ENCODE peak calls at places on chromosome X, in nine cellular contexts. V is foreskin fibroblast, I is A549, Q is heart left ventricle, T is right atrium auricular region, S is OCI-LY7, O is fibroblast of mammary gland, Z is astrocyte of the spinal cord, M is GM23338. X is an unnamed sample.

GRCh38 chrX:106791495-106791894 is 11.0 kb upstream of the TBC1D8B start:
- DNase-seq in M (no peak), S (peak), Q (no peak), I (no peak), V (peak), T (no peak), Z (no peak), O (peak), X (no peak)

GRCh38 chrX:13452283-13452682 is 117.1 kb upstream of the EGFL6 start:
- DNase-seq in S (no peak), V (peak), Q (no peak), T (no peak), O (peak), Z (no peak), M (no peak), I (no peak), X (no peak)

GRCh38 chrX:114037515-114037914 is 546.4 kb upstream of the HTR2C start:
- DNase-seq in V (no peak), I (no peak), Z (no peak), Q (no peak), T (no peak), O (no peak), M (no peak), S (no peak), X (no peak)

GRCh38 chrX:136475236-136475635 is 12.5 kb upstream of the BRS3 start:
- DNase-seq in O (no peak), I (no peak), T (no peak), Z (no peak), M (no peak), V (no peak), S (no peak), Q (no peak), X (no peak)

GRCh38 chrX:140572724-140573123 is 67.9 kb upstream of the SOX3 start:
- DNase-seq in O (peak), S (peak), I (peak), T (no peak), M (peak), Z (peak), V (no peak), Q (no peak), X (no peak)

GRCh38 chrX:127726227-127726626 is 326.0 kb downstream of the ACTRT1 start:
- DNase-seq in Z (no peak), I (no peak), S (no peak), V (no peak), M (no peak), Q (no peak), T (no peak), O (no peak), X (no peak)

GRCh38 chrX:46628406-46629371 is 55.1 kb downstream of the CHST7 start:
- DNase-seq in O (peak), S (peak), V (peak), I (no peak), M (no peak), T (peak), Q (peak), Z (peak), X (no peak)

GRCh38 chrX:11451133-11451532 is 157.9 kb downstream of the AMELX start:
- DNase-seq in V (no peak), Q (no peak), I (no peak), O (no peak), M (no peak), T (no peak), Z (no peak), S (no peak), X (no peak)

GRCh38 chrX:57951666-57952319 is 41.5 kb upstream of the ZXDA start:
- DNase-seq in M (no peak), Z (no peak), V (no peak), Q (no peak), S (peak), O (no peak), I (no peak), T (no peak), X (no peak)

GRCh38 chrX:88828011-88828410 is 81.0 kb downstream of the CPXCR1 start:
- DNase-seq in O (no peak), Z (no peak), I (no peak), Q (no peak), T (no peak), V (no peak), S (no peak), M (no peak), X (no peak)

GRCh38 chrX:118360429-118361125 is 14.7 kb downstream of the WDR44 start:
- DNase-seq in V (peak), S (no peak), I (no peak), T (no peak), M (peak), O (no peak), Q (no peak), Z (peak), X (no peak)

GRCh38 chrX:31658360-31658759 is 586.5 kb upstream of the FTHL17 start:
- DNase-seq in O (peak), M (peak), Q (no peak), I (no peak), Z (peak), V (peak), S (peak), T (no peak), X (no peak)

GRCh38 chrX:129726307-129727111 is 12.3 kb upstream of the XPNPEP2 start:
- DNase-seq in S (peak), I (peak), O (peak), T (peak), Z (peak), M (peak), Q (peak), V (peak), X (no peak)

GRCh38 chrX:57821703-57822375 is 88.4 kb downstream of the ZXDA start:
- DNase-seq in S (peak), T (no peak), Q (peak), M (peak), I (peak), V (peak), O (peak), Z (peak), X (peak)

GRCh38 chrX:15815779-15816452 is 25.6 kb downstream of the ZRSR2 start:
- DNase-seq in I (peak), M (peak), Q (peak), S (peak), V (peak), O (peak), T (no peak), Z (no peak), X (no peak)

GRCh38 chrX:103211012-103211715 is 3.7 kb upstream of the BEX4 start:
- DNase-seq in V (peak), S (peak), T (peak), Z (peak), M (peak), O (peak), Q (no peak), I (peak), X (no peak)

GRCh38 chrX:139784788-139785187 is 76.8 kb upstream of the MCF2 start:
- DNase-seq in M (no peak), Z (no peak), S (no peak), V (no peak), T (no peak), Q (no peak), I (no peak), O (no peak), X (no peak)

GRCh38 chrX:127243654-127244053 is 424.1 kb downstream of the PRR32 start:
- DNase-seq in Q (no peak), S (no peak), I (no peak), Z (no peak), V (no peak), M (no peak), O (no peak), T (no peak), X (no peak)

GRCh38 chrX:68999931-69000330 is 165.3 kb downstream of the PJA1 start:
- DNase-seq in M (no peak), O (peak), Z (no peak), V (no peak), T (no peak), S (no peak), Q (no peak), I (no peak), X (no peak)

GRCh38 chrX:85573801-85574200 is 194.3 kb upstream of the POF1B start:
- DNase-seq in I (no peak), O (no peak), S (no peak), Q (no peak), T (no peak), Z (no peak), M (no peak), V (no peak), X (no peak)

GRCh38 chrX:46953597-46953996 is 41.4 kb downstream of the JADE3 start:
- DNase-seq in I (no peak), Q (no peak), T (no peak), S (no peak), Z (peak), V (peak), M (peak), O (peak), X (no peak)

GRCh38 chrX:132068405-132068804 is 45.3 kb downstream of the STK26 start:
- DNase-seq in I (no peak), Q (no peak), O (no peak), S (no peak), T (no peak), Z (no peak), M (no peak), V (no peak), X (no peak)

GRCh38 chrX:66200050-66200664 is 36.1 kb downstream of the HEPH start:
- DNase-seq in Z (no peak), V (no peak), O (peak), M (no peak), S (no peak), T (no peak), Q (no peak), I (no peak), X (no peak)

GRCh38 chrX:11355259-11355909 is 62.2 kb downstream of the AMELX start:
- DNase-seq in S (no peak), Q (no peak), M (no peak), O (no peak), I (no peak), V (no peak), T (no peak), Z (no peak), X (no peak)

GRCh38 chrX:23503835-23504539 is 163.3 kb upstream of the PRDX4 start:
- DNase-seq in I (peak), S (no peak), Q (peak), V (peak), T (peak), M (peak), Z (peak), O (peak), X (peak)

GRCh38 chrX:136691028-136691809 is 43.3 kb downstream of the CD40LG start:
- DNase-seq in O (no peak), T (no peak), Q (no peak), I (no peak), M (no peak), Z (no peak), S (no peak), V (peak), X (no peak)

GRCh38 chrX:40192196-40192595 is 94.4 kb upstream of the BCOR start:
- DNase-seq in T (no peak), S (no peak), Q (no peak), V (no peak), Z (no peak), O (no peak), I (no peak), M (no peak), X (no peak)

GRCh38 chrX:124348152-124348551 is 1.8 kb downstream of the SH2D1A start:
- DNase-seq in Z (no peak), T (no peak), I (no peak), V (no peak), O (no peak), S (no peak), Q (no peak), M (no peak), X (no peak)

GRCh38 chrX:71652405-71652804 is 14.9 kb upstream of the LOC101059915 start:
- DNase-seq in T (no peak), V (peak), S (peak), O (peak), Q (no peak), I (peak), Z (peak), M (peak), X (no peak)

GRCh38 chrX:130144509-130144908 is 21.1 kb downstream of the AIFM1 start:
- DNase-seq in T (no peak), Q (no peak), I (no peak), S (no peak), O (peak), M (no peak), V (peak), Z (no peak), X (no peak)

GRCh38 chrX:71215335-71215912 is 7.6 kb upstream of the GJB1 start:
- DNase-seq in Z (no peak), T (no peak), I (no peak), Q (no peak), V (no peak), S (no peak), O (no peak), M (no peak), X (no peak)

GRCh38 chrX:129793604-129794191 is 13.9 kb downstream of the SASH3 start:
- DNase-seq in M (no peak), O (no peak), V (no peak), T (no peak), I (no peak), Z (no peak), S (no peak), Q (no peak), X (no peak)

DNA sequence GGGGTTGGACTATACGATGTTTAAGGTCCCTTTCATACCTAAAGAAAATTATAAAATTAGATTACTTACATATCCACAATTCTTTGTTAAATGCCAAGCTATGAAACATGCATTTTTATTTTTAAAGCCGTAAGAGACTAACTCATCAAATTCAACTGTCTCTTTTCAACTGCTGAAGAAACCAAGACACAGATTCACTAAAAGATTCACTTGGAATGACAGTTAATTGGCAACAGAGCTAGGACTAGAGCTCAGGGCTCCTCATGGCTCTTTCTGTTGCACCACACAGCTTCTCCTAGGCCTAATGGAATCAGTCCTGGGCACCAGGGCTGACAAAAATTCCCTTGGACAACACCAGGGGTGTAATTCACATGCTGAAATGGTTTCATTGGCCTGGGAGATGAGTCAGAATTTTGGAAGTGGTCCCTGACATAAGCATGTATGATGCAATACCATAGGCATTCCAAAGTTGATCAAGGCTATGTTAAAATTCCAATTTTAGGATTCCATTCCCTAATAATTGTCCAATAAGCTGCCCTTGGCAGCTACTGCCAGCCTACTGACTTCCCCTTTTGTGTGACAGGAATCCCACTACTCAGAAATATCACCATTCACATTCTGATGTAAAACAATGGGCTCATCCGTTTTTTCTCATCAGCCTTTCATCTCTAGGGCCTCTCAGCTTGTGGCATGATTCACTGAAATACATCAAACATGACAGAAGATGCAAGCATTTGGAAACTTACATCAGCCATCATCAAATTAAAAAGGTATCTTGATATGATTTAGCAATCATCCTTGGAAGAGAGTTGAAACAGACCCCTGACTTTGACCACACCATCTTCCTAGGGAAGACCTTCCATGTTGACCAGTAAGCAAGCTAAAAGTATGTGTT is 54.2 kb downstream of the PLAC1 start:
- DNase-seq in I (peak), M (peak), V (peak), O (peak), Q (no peak), Z (peak), T (no peak), S (no peak), X (no peak)
- TF ChIP-seq CTCF in I (no peak), M (no peak), V (peak), O (peak), Q (no peak), Z (peak), T (no peak), S (no peak), X (peak)

DNA sequence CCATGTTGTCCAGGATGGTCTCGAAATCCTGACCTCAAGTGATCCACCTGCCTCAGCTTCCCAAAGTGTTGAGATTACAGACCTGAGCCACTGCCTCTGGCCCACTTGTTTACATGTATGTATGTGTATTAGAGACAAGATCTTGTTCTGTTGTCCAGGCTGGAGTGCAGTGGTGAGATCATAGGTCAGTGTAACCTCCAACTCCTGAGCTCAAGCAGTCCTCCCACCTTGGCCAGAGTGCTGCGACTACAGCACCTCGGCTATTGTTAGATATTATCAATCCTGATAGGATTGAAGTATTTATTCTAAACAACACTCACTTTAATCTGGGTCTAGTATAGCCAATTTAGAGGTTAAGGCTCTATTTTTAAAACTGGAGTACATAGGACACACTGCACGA is 36.0 kb downstream of the PAGE1 start:
- DNase-seq in Z (no peak), S (no peak), V (no peak), M (no peak), I (no peak), T (no peak), Q (no peak), O (no peak), X (no peak)
- H3K4me3 ChIP-seq in Z (no peak), S (no peak), V (no peak), M (no peak), I (no peak), T (no peak), Q (no peak), O (no peak), X (no peak)

GRCh38 chrX:119948381-119948780 is 4.8 kb upstream of the NKAP start:
- DNase-seq in V (no peak), Q (no peak), I (no peak), S (no peak), O (no peak), Z (no peak), T (no peak), M (peak), X (no peak)
- TF ChIP-seq CTCF in V (no peak), Q (no peak), I (peak), S (peak), O (peak), Z (no peak), T (no peak), M (peak), X (peak)

GRCh38 chrX:18886344-18887161 is 97.4 kb downstream of the PHKA2 start:
- DNase-seq in S (peak), Z (peak), V (peak), T (peak), M (peak), O (peak), Q (peak), I (peak), X (no peak)
- H3K4me3 ChIP-seq in S (no peak), Z (peak), V (peak), T (peak), M (peak), O (peak), Q (peak), I (peak), X (peak)